ENCODE peak calls at places on chromosomes 4 and X, in nine cellular contexts. Z, W, X, M, P, D, K, N and E are unnamed samples.

GRCh38 chrX:16785247-16786138 is 773 bp upstream of the TXLNG start:
- DNase-seq in M (no peak), W (peak; percentile 69), Z (no peak), D (no peak), K (peak; percentile 45), P (no peak), X (no peak), N (no peak), E (no peak)

GRCh38 chrX:40880712-40881111 is 145.4 kb upstream of the MED14 start:
- DNase-seq in M (no peak), W (no peak), X (no peak), N (no peak), K (no peak), Z (no peak), D (no peak), P (no peak), E (no peak)

GRCh38 chrX:115898382-115899001 is 272.1 kb upstream of the AGTR2 start:
- DNase-seq in Z (no peak), K (peak; percentile 35), X (peak; percentile 22), W (peak; percentile 90), D (no peak), N (no peak), M (no peak), P (no peak), E (no peak)

GRCh38 chrX:84737471-84737871 is 235.2 kb upstream of the HDX start:
- DNase-seq in W (no peak), K (no peak), M (no peak), Z (no peak), N (no peak), P (no peak), D (no peak), X (no peak), E (no peak)

GRCh38 chrX:111095974-111096870 is at the start of gene PAK3:
- DNase-seq in P (no peak), X (no peak), D (peak; percentile 77), M (peak; percentile 1), N (no peak), W (peak; percentile 84), Z (no peak), K (peak; percentile 35), E (no peak)

GRCh38 chr4:118173956-118174355 is 139.7 kb downstream of the NDST3 start:
- DNase-seq in Z (no peak), N (no peak), K (no peak), P (no peak), X (no peak), W (no peak), M (peak; percentile 60), D (no peak), E (peak; percentile 95)

GRCh38 chr4:61572160-61572559 is 372.0 kb downstream of the ADGRL3 start:
- DNase-seq in X (no peak), W (no peak), M (no peak), Z (no peak), N (no peak), K (no peak), P (no peak), D (no peak), E (no peak)

GRCh38 chr4:2788532-2789103 is 4.3 kb upstream of the SH3BP2 start:
- DNase-seq in N (no peak), K (no peak), Z (no peak), M (no peak), P (no peak), W (peak; percentile 73), D (peak; percentile 78), X (peak; percentile 46), E (no peak)

GRCh38 chr4:48470570-48470969 is 12.6 kb upstream of the SLC10A4 start:
- DNase-seq in K (no peak), N (no peak), X (no peak), W (no peak), P (no peak), M (no peak), D (no peak), Z (no peak), E (no peak)

GRCh38 chr4:120922390-120923200 is at the start of gene PRDM5:
- DNase-seq in X (no peak), K (peak; percentile 18), P (no peak), Z (no peak), D (no peak), N (no peak), M (peak; percentile 52), W (peak; percentile 76), E (no peak)

GRCh38 chrX:40542972-40543371 is 37.8 kb upstream of the ATP6AP2 start:
- DNase-seq in K (no peak), N (no peak), M (no peak), P (no peak), W (no peak), D (no peak), X (no peak), Z (no peak), E (no peak)

GRCh38 chr4:141455651-141456050 is 180.7 kb upstream of the IL15 start:
- DNase-seq in K (no peak), D (no peak), Z (no peak), W (no peak), N (no peak), X (no peak), M (no peak), P (no peak), E (no peak)

GRCh38 chr4:142264961-142265360 is 581.1 kb downstream of the INPP4B start:
- DNase-seq in D (no peak), N (no peak), P (no peak), M (no peak), X (no peak), W (no peak), K (no peak), Z (peak; percentile 28), E (no peak)

GRCh38 chr4:169271692-169272007 is 894 bp upstream of the SH3RF1 start:
- DNase-seq in K (no peak), M (no peak), W (no peak), X (no peak), D (no peak), Z (no peak), N (no peak), P (no peak), E (no peak)

GRCh38 chrX:84219551-84219950 is 31.6 kb upstream of the RPS6KA6 start:
- DNase-seq in D (no peak), P (no peak), W (no peak), K (no peak), Z (no peak), M (no peak), N (no peak), X (no peak), E (no peak)

GRCh38 chrX:3403748-3404147 is 57.3 kb upstream of the MXRA5 start:
- DNase-seq in N (no peak), K (no peak), Z (no peak), D (no peak), W (no peak), X (no peak), P (no peak), M (no peak), E (no peak)

GRCh38 chr4:145285928-145286327 is 105.5 kb upstream of the OTUD4 start:
- DNase-seq in M (peak; percentile 65), D (no peak), N (no peak), W (no peak), P (no peak), Z (no peak), K (no peak), X (no peak), E (no peak)

GRCh38 chr4:41913509-41913908 is 21.7 kb upstream of the TMEM33 start:
- DNase-seq in M (no peak), X (no peak), D (no peak), W (no peak), K (no peak), Z (no peak), P (no peak), N (no peak), E (no peak)

GRCh38 chr4:76630748-76631147 is 195.7 kb downstream of the SHROOM3 start:
- DNase-seq in Z (no peak), P (no peak), M (no peak), N (no peak), D (no peak), K (no peak), W (no peak), X (no peak), E (no peak)

GRCh38 chr4:24315056-24315455 is 269.3 kb downstream of the DHX15 start:
- DNase-seq in W (no peak), P (no peak), M (no peak), K (no peak), Z (no peak), X (no peak), D (no peak), N (no peak), E (no peak)

GRCh38 chr4:200936-201335 is 76.6 kb downstream of the ZNF718 start:
- DNase-seq in Z (no peak), P (no peak), D (no peak), K (no peak), M (no peak), X (no peak), N (no peak), W (no peak), E (no peak)
- H3K36me3 ChIP-seq in Z (no peaks in the 10 kb centered on the region), P (no peaks in the 10 kb centered on the region), D (peaks cover 12% of the 10 kb centered on the region), K (no peaks in the 10 kb centered on the region), M (no peaks in the 10 kb centered on the region), X (no peaks in the 10 kb centered on the region), N (peaks cover 23% of the 10 kb centered on the region), W (no peaks in the 10 kb centered on the region), E (no peaks in the 10 kb centered on the region)

DNA sequence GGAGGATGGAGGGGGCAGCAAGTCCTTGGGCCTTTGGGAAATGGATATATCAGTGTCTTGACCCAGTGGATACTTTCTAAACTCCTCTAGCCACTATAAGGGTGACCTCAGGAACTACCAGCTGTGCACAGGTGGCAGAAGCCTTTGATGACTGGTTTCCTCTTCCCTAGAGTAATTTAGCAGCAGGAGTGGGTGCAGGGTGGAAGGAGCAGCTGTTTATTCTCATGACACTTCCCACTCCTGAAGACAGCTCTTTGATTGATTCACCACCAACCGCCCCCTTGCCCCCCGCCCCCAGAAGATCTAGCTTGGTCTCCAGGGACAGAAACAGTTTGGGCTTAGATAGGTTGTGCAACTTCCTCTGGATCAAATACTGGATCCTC is 63.0 kb downstream of the GPC3 start:
- DNase-seq in D (no peak), Z (no peak), X (no peak), K (no peak), W (no peak), N (no peak), P (no peak), M (no peak), E (no peak)
- TF ChIP-seq POLR2AphosphoS5 in D (no peak), Z (no peak), X (no peak), K (no peak), W (no peak), N (no peak), P (no peak), M (no peak), E (no peak)

DNA sequence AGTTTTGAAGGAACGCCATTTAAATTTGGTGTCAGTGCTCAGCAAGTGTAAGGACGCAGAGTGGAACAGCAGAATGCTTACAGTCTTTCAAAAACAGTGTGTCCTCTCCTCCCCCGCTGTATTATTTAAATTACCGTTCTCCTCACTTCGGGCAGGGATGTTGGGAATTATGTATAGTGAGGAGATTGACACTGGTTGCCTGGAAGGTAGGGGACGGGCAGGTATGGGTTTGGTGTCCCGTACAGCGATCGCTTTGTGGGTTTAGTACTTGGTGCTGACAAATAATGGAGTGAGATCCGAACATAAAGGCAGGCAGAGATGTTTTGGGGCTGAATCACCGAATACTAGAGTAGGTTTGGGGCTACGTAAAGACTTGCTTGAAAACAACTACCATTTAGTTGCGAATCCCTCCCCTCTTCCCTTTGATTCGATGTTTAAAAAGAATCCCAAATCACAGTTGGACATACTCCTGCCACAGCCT is 2.1 kb upstream of the NKX3-2 start:
- DNase-seq in W (no peak), K (no peak), P (no peak), D (no peak), Z (no peak), N (no peak), M (no peak), X (no peak), E (no peak)
- H3K4me3 ChIP-seq in W (peak overlapping the region; percentile 66), K (no peak overlapping the region), P (peak overlapping the region; percentile 62), D (no peak overlapping the region), Z (no peak overlapping the region), N (no peak overlapping the region), M (no peak overlapping the region), X (no peak overlapping the region), E (no peak overlapping the region)

GRCh38 chrX:18931972-18932371 is 51.9 kb downstream of the PHKA2 start:
- DNase-seq in D (no peak), Z (no peak), P (no peak), W (no peak), N (no peak), K (no peak), X (no peak), M (peak; percentile 16), E (peak; percentile 50)
- H3K36me3 ChIP-seq in D (peaks cover 35% of the 10 kb centered on the region), Z (peaks cover 2% of the 10 kb centered on the region), P (no peaks in the 10 kb centered on the region), W (no peaks in the 10 kb centered on the region), N (peaks cover 9% of the 10 kb centered on the region), K (no peaks in the 10 kb centered on the region), X (peaks cover 38% of the 10 kb centered on the region), M (no peaks in the 10 kb centered on the region), E (peaks cover 10% of the 10 kb centered on the region)